ENCODE peak calls at places on chromosomes 2 and 18, in eight cellular contexts. One of them, this sample, is unnamed.

GRCh38 chr2:159226059-159226461 is 60.4 kb downstream of the WDSUB1 start:
- DNase-seq in NCI-H1436: peak
- DNase-seq in bronchial epithelial cell: peak
- DNase-seq in NCI-H748 treated with DMSO at 0.1 percent for 48 hours: no peak
- DNase-seq in neural crest cell: no peak
- DNase-seq in activated gamma-delta T cell: no peak
- DNase-seq in naive thymus-derived CD8-positive, alpha-beta T cell: no peak
- DNase-seq in tibial nerve: no peak
- DNase-seq in this sample: no peak

GRCh38 chr2:174117951-174118930 is 130.1 kb downstream of the OLA1 start:
- DNase-seq in NCI-H1436: no peak
- DNase-seq in bronchial epithelial cell: peak
- DNase-seq in NCI-H748 treated with DMSO at 0.1 percent for 48 hours: no peak
- DNase-seq in neural crest cell: no peak
- DNase-seq in activated gamma-delta T cell: no peak
- DNase-seq in naive thymus-derived CD8-positive, alpha-beta T cell: no peak
- DNase-seq in tibial nerve: no peak
- DNase-seq in this sample: peak

GRCh38 chr2:5453648-5454390 is 238.4 kb upstream of the SOX11 start:
- DNase-seq in NCI-H1436: peak
- DNase-seq in bronchial epithelial cell: peak
- DNase-seq in NCI-H748 treated with DMSO at 0.1 percent for 48 hours: no peak
- DNase-seq in neural crest cell: no peak
- DNase-seq in activated gamma-delta T cell: no peak
- DNase-seq in naive thymus-derived CD8-positive, alpha-beta T cell: no peak
- DNase-seq in tibial nerve: no peak
- DNase-seq in this sample: peak

GRCh38 chr2:134240061-134240460 is 13.8 kb upstream of the MGAT5 start:
- DNase-seq in NCI-H1436: no peak
- DNase-seq in bronchial epithelial cell: no peak
- DNase-seq in NCI-H748 treated with DMSO at 0.1 percent for 48 hours: no peak
- DNase-seq in neural crest cell: no peak
- DNase-seq in activated gamma-delta T cell: no peak
- DNase-seq in naive thymus-derived CD8-positive, alpha-beta T cell: no peak
- DNase-seq in tibial nerve: no peak
- DNase-seq in this sample: no peak

GRCh38 chr2:197908940-197909339 is 104.5 kb downstream of the PLCL1 start:
- DNase-seq in NCI-H1436: no peak
- DNase-seq in bronchial epithelial cell: no peak
- DNase-seq in NCI-H748 treated with DMSO at 0.1 percent for 48 hours: no peak
- DNase-seq in neural crest cell: no peak
- DNase-seq in activated gamma-delta T cell: no peak
- DNase-seq in naive thymus-derived CD8-positive, alpha-beta T cell: no peak
- DNase-seq in tibial nerve: no peak
- DNase-seq in this sample: no peak

GRCh38 chr2:109277414-109277813 is 148.4 kb downstream of the SH3RF3 start:
- DNase-seq in NCI-H1436: no peak
- DNase-seq in bronchial epithelial cell: no peak
- DNase-seq in NCI-H748 treated with DMSO at 0.1 percent for 48 hours: no peak
- DNase-seq in neural crest cell: no peak
- DNase-seq in activated gamma-delta T cell: no peak
- DNase-seq in naive thymus-derived CD8-positive, alpha-beta T cell: no peak
- DNase-seq in tibial nerve: no peak
- DNase-seq in this sample: no peak

GRCh38 chr2:63843093-63843492 is 1.4 kb downstream of the UGP2 start:
- DNase-seq in NCI-H1436: no peak
- DNase-seq in bronchial epithelial cell: no peak
- DNase-seq in NCI-H748 treated with DMSO at 0.1 percent for 48 hours: no peak
- DNase-seq in neural crest cell: no peak
- DNase-seq in activated gamma-delta T cell: no peak
- DNase-seq in naive thymus-derived CD8-positive, alpha-beta T cell: no peak
- DNase-seq in tibial nerve: no peak
- DNase-seq in this sample: no peak

GRCh38 chr2:62227386-62228075 is 31.6 kb downstream of the B3GNT2 start:
- DNase-seq in NCI-H1436: no peak
- DNase-seq in bronchial epithelial cell: peak
- DNase-seq in NCI-H748 treated with DMSO at 0.1 percent for 48 hours: no peak
- DNase-seq in neural crest cell: no peak
- DNase-seq in activated gamma-delta T cell: no peak
- DNase-seq in naive thymus-derived CD8-positive, alpha-beta T cell: no peak
- DNase-seq in tibial nerve: no peak
- DNase-seq in this sample: no peak

GRCh38 chr18:67665266-67665665 is 148.7 kb upstream of the DSEL start:
- DNase-seq in NCI-H1436: no peak
- DNase-seq in bronchial epithelial cell: peak
- DNase-seq in NCI-H748 treated with DMSO at 0.1 percent for 48 hours: no peak
- DNase-seq in neural crest cell: no peak
- DNase-seq in activated gamma-delta T cell: no peak
- DNase-seq in naive thymus-derived CD8-positive, alpha-beta T cell: no peak
- DNase-seq in tibial nerve: no peak
- DNase-seq in this sample: no peak

GRCh38 chr2:135337066-135337465 is 194.0 kb downstream of the ZRANB3 start:
- DNase-seq in NCI-H1436: no peak
- DNase-seq in bronchial epithelial cell: no peak
- DNase-seq in NCI-H748 treated with DMSO at 0.1 percent for 48 hours: no peak
- DNase-seq in neural crest cell: no peak
- DNase-seq in activated gamma-delta T cell: no peak
- DNase-seq in naive thymus-derived CD8-positive, alpha-beta T cell: no peak
- DNase-seq in tibial nerve: no peak
- DNase-seq in this sample: no peak

GRCh38 chr2:238954841-238955521 is 107.1 kb downstream of the TWIST2 start:
- DNase-seq in NCI-H1436: no peak
- DNase-seq in bronchial epithelial cell: no peak
- DNase-seq in NCI-H748 treated with DMSO at 0.1 percent for 48 hours: no peak
- DNase-seq in neural crest cell: no peak
- DNase-seq in activated gamma-delta T cell: no peak
- DNase-seq in naive thymus-derived CD8-positive, alpha-beta T cell: no peak
- DNase-seq in tibial nerve: no peak
- DNase-seq in this sample: no peak

GRCh38 chr2:23651187-23651983 is 266.4 kb downstream of the KLHL29 start:
- DNase-seq in NCI-H1436: no peak
- DNase-seq in bronchial epithelial cell: peak
- DNase-seq in NCI-H748 treated with DMSO at 0.1 percent for 48 hours: no peak
- DNase-seq in neural crest cell: no peak
- DNase-seq in activated gamma-delta T cell: no peak
- DNase-seq in naive thymus-derived CD8-positive, alpha-beta T cell: no peak
- DNase-seq in tibial nerve: no peak
- DNase-seq in this sample: peak

GRCh38 chr2:31956299-31956698 is 54.5 kb downstream of the MEMO1 start:
- DNase-seq in NCI-H1436: no peak
- DNase-seq in bronchial epithelial cell: no peak
- DNase-seq in NCI-H748 treated with DMSO at 0.1 percent for 48 hours: no peak
- DNase-seq in neural crest cell: no peak
- DNase-seq in activated gamma-delta T cell: no peak
- DNase-seq in naive thymus-derived CD8-positive, alpha-beta T cell: no peak
- DNase-seq in tibial nerve: no peak
- DNase-seq in this sample: no peak

GRCh38 chr18:59900222-59901128 is 679 bp downstream of the PMAIP1 start:
- DNase-seq in NCI-H1436: peak
- DNase-seq in bronchial epithelial cell: peak
- DNase-seq in NCI-H748 treated with DMSO at 0.1 percent for 48 hours: peak
- DNase-seq in neural crest cell: peak
- DNase-seq in activated gamma-delta T cell: no peak
- DNase-seq in naive thymus-derived CD8-positive, alpha-beta T cell: peak
- DNase-seq in tibial nerve: no peak
- DNase-seq in this sample: no peak

GRCh38 chr2:139175510-139175909 is 395.3 kb upstream of the NXPH2 start:
- DNase-seq in NCI-H1436: no peak
- DNase-seq in bronchial epithelial cell: no peak
- DNase-seq in NCI-H748 treated with DMSO at 0.1 percent for 48 hours: peak
- DNase-seq in neural crest cell: no peak
- DNase-seq in activated gamma-delta T cell: no peak
- DNase-seq in naive thymus-derived CD8-positive, alpha-beta T cell: no peak
- DNase-seq in tibial nerve: no peak
- DNase-seq in this sample: no peak

GRCh38 chr2:64166637-64167420 is 22.6 kb upstream of the PELI1 start:
- DNase-seq in NCI-H1436: no peak
- DNase-seq in bronchial epithelial cell: peak
- DNase-seq in NCI-H748 treated with DMSO at 0.1 percent for 48 hours: no peak
- DNase-seq in neural crest cell: no peak
- DNase-seq in activated gamma-delta T cell: no peak
- DNase-seq in naive thymus-derived CD8-positive, alpha-beta T cell: no peak
- DNase-seq in tibial nerve: no peak
- DNase-seq in this sample: no peak

GRCh38 chr2:107248932-107249331 is 363.0 kb upstream of the ST6GAL2 start:
- DNase-seq in NCI-H1436: no peak
- DNase-seq in bronchial epithelial cell: no peak
- DNase-seq in NCI-H748 treated with DMSO at 0.1 percent for 48 hours: no peak
- DNase-seq in neural crest cell: no peak
- DNase-seq in activated gamma-delta T cell: no peak
- DNase-seq in naive thymus-derived CD8-positive, alpha-beta T cell: no peak
- DNase-seq in tibial nerve: no peak
- DNase-seq in this sample: no peak

GRCh38 chr2:64922482-64923384 is 66.5 kb upstream of the SLC1A4 start:
- DNase-seq in NCI-H1436: no peak
- DNase-seq in bronchial epithelial cell: no peak
- DNase-seq in NCI-H748 treated with DMSO at 0.1 percent for 48 hours: no peak
- DNase-seq in neural crest cell: no peak
- DNase-seq in activated gamma-delta T cell: no peak
- DNase-seq in naive thymus-derived CD8-positive, alpha-beta T cell: no peak
- DNase-seq in tibial nerve: no peak
- DNase-seq in this sample: no peak

GRCh38 chr18:10659594-10659993 is 133.8 kb downstream of the NAPG start:
- DNase-seq in NCI-H1436: no peak
- DNase-seq in bronchial epithelial cell: no peak
- DNase-seq in NCI-H748 treated with DMSO at 0.1 percent for 48 hours: no peak
- DNase-seq in neural crest cell: no peak
- DNase-seq in activated gamma-delta T cell: no peak
- DNase-seq in naive thymus-derived CD8-positive, alpha-beta T cell: no peak
- DNase-seq in tibial nerve: no peak
- DNase-seq in this sample: no peak

GRCh38 chr2:60312618-60313017 is 240.8 kb downstream of the BCL11A start:
- DNase-seq in NCI-H1436: no peak
- DNase-seq in bronchial epithelial cell: no peak
- DNase-seq in NCI-H748 treated with DMSO at 0.1 percent for 48 hours: no peak
- DNase-seq in neural crest cell: no peak
- DNase-seq in activated gamma-delta T cell: no peak
- DNase-seq in naive thymus-derived CD8-positive, alpha-beta T cell: no peak
- DNase-seq in tibial nerve: no peak
- DNase-seq in this sample: no peak

GRCh38 chr2:30807249-30807648 is at the start of gene CAPN13:
- DNase-seq in NCI-H1436: no peak
- DNase-seq in bronchial epithelial cell: peak
- DNase-seq in NCI-H748 treated with DMSO at 0.1 percent for 48 hours: no peak
- DNase-seq in neural crest cell: no peak
- DNase-seq in activated gamma-delta T cell: no peak
- DNase-seq in naive thymus-derived CD8-positive, alpha-beta T cell: no peak
- DNase-seq in tibial nerve: no peak
- DNase-seq in this sample: no peak

GRCh38 chr2:221629478-221629877 is 57.4 kb upstream of the EPHA4 start:
- DNase-seq in NCI-H1436: no peak
- DNase-seq in bronchial epithelial cell: peak
- DNase-seq in NCI-H748 treated with DMSO at 0.1 percent for 48 hours: no peak
- DNase-seq in neural crest cell: no peak
- DNase-seq in activated gamma-delta T cell: no peak
- DNase-seq in naive thymus-derived CD8-positive, alpha-beta T cell: no peak
- DNase-seq in tibial nerve: no peak
- DNase-seq in this sample: peak